ENCODE peak calls at places on chromosomes 13 and 19, in six cellular contexts. L is sigmoid colon, K is left ventricle myocardium inferior, H is right atrium auricular region, I is endodermal cell, E is heart right ventricle. V is an unnamed sample. For H3K4me1, the result is how much of the 10 kb centered on the place peaks cover.

GRCh38 chr13:104832265-104832664 is 1703.2 kb downstream of the EFNB2 start:
- DNase-seq in L (no peak), K (no peak), H (no peak), I (no peak), E (no peak), V (peak)

GRCh38 chr19:19777692-19778091 is 43.9 kb downstream of the ZNF506 start:
- DNase-seq in L (no peak), K (no peak), H (no peak), I (no peak), E (no peak), V (no peak)

GRCh38 chr13:94346261-94347019 is 133.0 kb downstream of the DCT start:
- DNase-seq in L (no peak), K (no peak), H (no peak), I (no peak), E (no peak), V (no peak)

GRCh38 chr19:4061683-4062575 is 4.8 kb downstream of the ZBTB7A start:
- DNase-seq in L (peak), K (no peak), H (no peak), I (no peak), E (no peak), V (no peak)

GRCh38 chr19:33468361-33469170 is 53.0 kb downstream of the PEPD start:
- DNase-seq in L (no peak), K (no peak), H (no peak), I (peak), E (no peak), V (no peak)

GRCh38 chr13:65808061-65808460 is 1422.1 kb downstream of the PCDH9 start:
- DNase-seq in L (no peak), K (no peak), H (no peak), I (no peak), E (no peak), V (peak)

GRCh38 chr13:75661443-75661842 is 25.3 kb downstream of the LMO7 start:
- DNase-seq in L (no peak), K (no peak), H (no peak), I (no peak), E (no peak), V (no peak)

GRCh38 chr13:102877285-102877684 is 31.5 kb downstream of the ERCC5 start:
- DNase-seq in L (no peak), K (no peak), H (no peak), I (no peak), E (peak), V (no peak)

GRCh38 chr13:114010401-114011101 is 36.7 kb upstream of the C13orf46 start:
- DNase-seq in L (peak), K (no peak), H (no peak), I (no peak), E (no peak), V (no peak)

GRCh38 chr13:108419768-108420167 is 150.2 kb downstream of the TNFSF13B start:
- DNase-seq in L (no peak), K (no peak), H (no peak), I (no peak), E (no peak), V (no peak)

GRCh38 chr13:112791662-112792440 is 102.0 kb downstream of the ATP11A start:
- DNase-seq in L (no peak), K (no peak), H (peak), I (no peak), E (no peak), V (no peak)

GRCh38 chr13:98345103-98345899 is 168.2 kb upstream of the RNF113B start:
- DNase-seq in L (no peak), K (no peak), H (no peak), I (peak), E (no peak), V (no peak)

GRCh38 chr19:5960005-5961001 is 17.6 kb downstream of the RANBP3 start:
- DNase-seq in L (peak), K (peak), H (no peak), I (no peak), E (peak), V (peak)

GRCh38 chr13:112905990-112906641 is 62.9 kb upstream of the MCF2L start:
- DNase-seq in L (no peak), K (no peak), H (no peak), I (peak), E (no peak), V (no peak)

GRCh38 chr13:79423801-79424642 is 18.0 kb upstream of the RBM26 start:
- DNase-seq in L (no peak), K (no peak), H (no peak), I (no peak), E (no peak), V (peak)

DNA sequence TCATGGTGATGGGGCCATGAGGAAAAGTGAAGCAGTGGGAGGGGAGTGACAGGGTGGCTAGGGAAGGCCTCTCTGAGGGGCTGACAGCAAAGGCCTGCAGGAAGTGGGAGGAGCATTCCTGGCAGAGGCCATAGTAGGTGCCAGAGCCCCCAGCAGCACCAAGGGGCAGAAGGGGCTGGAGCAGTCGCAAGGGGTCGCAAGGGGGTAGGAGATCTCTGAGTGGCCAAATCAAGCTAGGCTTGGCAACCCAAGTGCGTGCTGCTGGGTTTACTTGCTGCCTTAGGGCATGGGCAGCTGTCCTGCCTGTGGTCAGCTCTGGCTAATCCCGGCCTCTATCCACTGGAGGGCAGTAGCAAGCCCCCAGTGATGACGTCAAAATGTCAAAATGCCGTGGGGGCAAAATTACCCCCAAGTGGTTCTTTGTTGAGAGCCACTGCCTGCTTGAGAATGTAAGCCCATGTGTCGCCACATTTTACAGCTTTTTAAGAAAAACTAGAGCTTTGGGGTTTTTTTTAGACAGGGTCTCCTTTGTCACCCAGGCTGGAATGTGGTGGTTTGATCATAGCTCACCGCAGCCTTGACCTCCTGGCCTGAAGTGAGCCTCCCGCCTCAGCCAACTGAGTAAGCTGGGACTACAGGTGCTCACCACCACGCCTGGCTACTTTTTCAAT is 11.8 kb downstream of the CCDC97 start:
- DNase-seq in L (peak), K (no peak), H (no peak), I (peak), E (no peak), V (peak)
- H3K4me1 ChIP-seq in L (half or more), K (half or more), H (half or more), I (under half), E (half or more), V (under half)

GRCh38 chr19:46049597-46049996 is 8.8 kb upstream of the IGFL4 start:
- DNase-seq in L (no peak), K (no peak), H (no peak), I (peak), E (no peak), V (no peak)
- TF ChIP-seq CTCF in L (no peak), K (no peak), H (no peak), I (peak), E (no peak), V (no peak)

GRCh38 chr13:73367886-73368285 is 309.1 kb downstream of the KLF5 start:
- DNase-seq in L (no peak), K (no peak), H (no peak), I (no peak), E (no peak), V (no peak)
- H3K4me1 ChIP-seq in L (under half), K (under half), H (under half), I (under half), E (under half), V (under half)

DNA sequence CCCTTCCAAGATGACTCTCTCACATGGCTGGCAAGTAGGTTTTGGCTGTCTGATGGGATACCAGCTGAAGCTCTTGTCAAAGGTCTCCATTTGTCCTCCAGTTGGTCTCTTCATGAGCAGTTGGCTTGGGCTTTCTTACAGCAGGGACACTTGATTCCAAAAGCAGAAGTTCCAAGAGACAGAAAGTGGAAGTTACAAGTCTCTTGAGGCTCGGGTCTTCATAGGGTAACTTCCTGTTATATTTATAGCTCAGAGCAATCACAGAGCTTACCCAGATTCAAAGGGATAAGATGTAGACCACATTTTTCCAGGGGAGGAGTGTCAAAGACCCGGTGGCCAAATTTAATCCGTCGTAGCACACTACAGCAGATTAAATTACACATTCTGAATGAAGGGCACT is 440.0 kb downstream of the RFC3 start:
- DNase-seq in L (no peak), K (no peak), H (no peak), I (no peak), E (no peak), V (no peak)
- TF ChIP-seq CTCF in L (no peak), K (no peak), H (no peak), I (no peak), E (no peak), V (no peak)

GRCh38 chr13:44308352-44308751 is 65.3 kb upstream of the SERP2 start:
- DNase-seq in L (no peak), K (no peak), H (no peak), I (no peak), E (no peak), V (no peak)
- H3K4me1 ChIP-seq in L (half or more), K (half or more), H (half or more), I (under half), E (under half), V (under half)

GRCh38 chr19:14147797-14148605 is 11.6 kb upstream of the ASF1B start:
- DNase-seq in L (peak), K (peak), H (peak), I (peak), E (peak), V (peak)
- TF ChIP-seq CTCF in L (peak), K (peak), H (peak), I (peak), E (peak), V (peak)

DNA sequence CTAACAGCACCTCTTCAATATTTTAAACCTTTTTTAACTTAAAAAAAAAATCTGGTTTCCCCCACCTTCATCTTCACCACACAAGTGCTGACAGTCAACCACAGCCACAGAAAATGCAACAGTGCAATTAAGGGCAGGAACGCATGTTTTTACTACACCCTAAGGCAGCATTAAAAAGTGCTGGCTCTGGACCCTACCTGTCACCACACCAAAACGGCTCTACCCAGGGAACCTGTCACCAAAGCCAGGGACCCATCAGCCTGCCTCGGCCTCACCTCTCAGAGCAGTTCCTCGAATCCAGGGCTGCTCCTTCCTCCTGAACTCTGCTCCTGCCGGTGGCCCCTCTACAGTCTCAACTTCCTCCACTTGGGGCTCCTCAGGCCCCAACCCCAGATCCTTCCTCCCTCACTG is 22.5 kb upstream of the SLC35E1 start:
- DNase-seq in L (no peak), K (no peak), H (no peak), I (no peak), E (no peak), V (no peak)
- H3K4me1 ChIP-seq in L (half or more), K (half or more), H (half or more), I (under half), E (under half), V (under half)

DNA sequence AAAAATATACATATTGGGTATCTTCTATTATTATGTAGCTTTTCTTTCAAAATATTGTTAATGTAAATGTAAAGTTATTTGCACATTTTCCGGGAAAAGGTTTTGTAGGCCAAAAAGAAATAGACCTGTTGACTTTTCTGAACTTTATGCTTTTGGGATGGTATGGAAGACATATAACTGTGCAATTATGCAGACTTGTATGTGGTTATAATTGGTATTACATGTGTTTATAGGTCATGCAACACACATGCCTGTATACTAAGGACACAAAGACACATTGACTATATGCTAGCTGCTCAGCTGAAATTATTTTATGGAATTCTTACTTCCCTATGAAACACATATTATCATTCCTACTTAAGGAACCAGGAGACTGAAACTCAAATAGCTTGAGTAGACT is 2.3 kb upstream of the NBEA start:
- DNase-seq in L (no peak), K (no peak), H (no peak), I (no peak), E (no peak), V (no peak)
- TF ChIP-seq CTCF in L (no peak), K (no peak), H (no peak), I (peak), E (no peak), V (no peak)